ENCODE peak calls at places on chromosomes 5 and 9, in five cellular contexts. J, G, C, L and O are unnamed samples.

GRCh38 chr5:180370861-180371641 is 17.9 kb upstream of the GFPT2 start:
- DNase-seq in L (no peak), J (no peak), C (no peak), G (no peak), O (peak)

GRCh38 chr5:137481596-137481995 is 17.5 kb downstream of the SPOCK1 start:
- DNase-seq in L (no peak), J (no peak), C (no peak), G (no peak), O (no peak)

GRCh38 chr5:117892360-117892759 is 1096.0 kb downstream of the DTWD2 start:
- DNase-seq in C (no peak), J (no peak), L (no peak), G (no peak), O (no peak)

GRCh38 chr9:86795861-86796497 is 151.3 kb downstream of the GAS1 start:
- DNase-seq in G (no peak), C (no peak), J (no peak), L (no peak), O (no peak)

GRCh38 chr5:159552751-159553150 is 222.5 kb upstream of the IL12B start:
- DNase-seq in J (no peak), L (no peak), G (no peak), C (no peak), O (no peak)

GRCh38 chr5:40437452-40437861 is 242.3 kb upstream of the PTGER4 start:
- DNase-seq in G (no peak), J (peak), C (no peak), L (peak), O (no peak)

GRCh38 chr9:96133296-96134010 is 168.5 kb downstream of the HSD17B3 start:
- DNase-seq in G (no peak), C (no peak), J (no peak), L (no peak), O (no peak)

GRCh38 chr5:65925601-65926275 is 637 bp upstream of the ERBIN start:
- DNase-seq in J (no peak), G (peak), C (peak), L (peak), O (peak)

GRCh38 chr9:134326754-134327526 is 685 bp downstream of the RXRA start:
- DNase-seq in C (no peak), L (no peak), J (peak), G (no peak), O (no peak)

GRCh38 chr5:113340537-113340936 is 94.3 kb downstream of the TSSK1B start:
- DNase-seq in G (no peak), L (no peak), C (no peak), J (no peak), O (no peak)

GRCh38 chr9:88339322-88339721 is 48.9 kb upstream of the SPIN1 start:
- DNase-seq in L (no peak), G (no peak), J (no peak), C (no peak), O (no peak)

GRCh38 chr5:164472150-164472549 is 966.7 kb downstream of the MAT2B start:
- DNase-seq in C (no peak), J (no peak), G (no peak), L (no peak), O (no peak)

GRCh38 chr5:16812911-16813310 is 123.2 kb downstream of the MYO10 start:
- DNase-seq in G (no peak), J (no peak), C (no peak), L (no peak), O (no peak)

GRCh38 chr5:154197801-154198461 is 7.4 kb downstream of the GALNT10 start:
- DNase-seq in C (peak), J (no peak), L (peak), G (no peak), O (no peak)